ENCODE peak calls at places on chromosome 9, in four cellular contexts. R is iris pigment epithelial cell; V is naive thymus-derived CD4-positive, alpha-beta T cell; X is left lung. W is an unnamed sample.

GRCh38 chr9:35733109-35733541 is 659 bp downstream of the CREB3 start:
- DNase-seq in R (peak), V (peak), X (no peak), W (no peak)

GRCh38 chr9:37511006-37511714 is 25.4 kb downstream of the POLR1E start:
- DNase-seq in R (no peak), V (no peak), X (no peak), W (peak)

GRCh38 chr9:97594414-97594921 is 38.7 kb downstream of the TSTD2 start:
- DNase-seq in R (no peak), V (no peak), X (no peak), W (no peak)

GRCh38 chr9:113310538-113310937 is 7.4 kb upstream of the RNF183 start:
- DNase-seq in R (no peak), V (no peak), X (no peak), W (no peak)

GRCh38 chr9:107375651-107376369 is 92.7 kb downstream of the RAD23B start:
- DNase-seq in R (no peak), V (no peak), X (no peak), W (no peak)

GRCh38 chr9:24793711-24794110 is 248.0 kb upstream of the IZUMO3 start:
- DNase-seq in R (no peak), V (no peak), X (no peak), W (no peak)

GRCh38 chr9:36748322-36748899 is 175.7 kb downstream of the MELK start:
- DNase-seq in R (peak), V (peak), X (no peak), W (no peak)

GRCh38 chr9:113646491-113646890 is 183.0 kb downstream of the RGS3 start:
- DNase-seq in R (no peak), V (no peak), X (no peak), W (no peak)

GRCh38 chr9:81389569-81389993 is 299.8 kb downstream of the TLE1 start:
- DNase-seq in R (peak), V (no peak), X (no peak), W (no peak)

GRCh38 chr9:136694163-136694864 is 7.1 kb upstream of the AGPAT2 start:
- DNase-seq in R (peak), V (no peak), X (peak), W (peak)

GRCh38 chr9:131094622-131095021 is 1.7 kb upstream of the AIF1L start:
- DNase-seq in R (peak), V (no peak), X (no peak), W (no peak)

GRCh38 chr9:99851028-99851822 is 29.5 kb downstream of the NR4A3 start:
- DNase-seq in R (peak), V (no peak), X (no peak), W (no peak)

GRCh38 chr9:8857330-8858249 is 1058.0 kb upstream of the DMAC1 start:
- DNase-seq in R (peak), V (no peak), X (peak), W (no peak)

GRCh38 chr9:77013186-77013931 is 6.1 kb upstream of the FOXB2 start:
- DNase-seq in R (no peak), V (no peak), X (no peak), W (no peak)

GRCh38 chr9:72203205-72203803 is 54.1 kb downstream of the GDA start:
- DNase-seq in R (peak), V (no peak), X (no peak), W (peak)

GRCh38 chr9:117060963-117061362 is 353.9 kb downstream of the ASTN2 start:
- DNase-seq in R (no peak), V (no peak), X (no peak), W (no peak)

GRCh38 chr9:38096238-38096805 is 27.3 kb upstream of the SHB start:
- DNase-seq in R (no peak), V (no peak), X (no peak), W (no peak)

GRCh38 chr9:16068476-16068875 is 515.6 kb downstream of the CCDC171 start:
- DNase-seq in R (peak), V (no peak), X (no peak), W (no peak)